ENCODE peak calls at places on chromosomes 2 and 18, in four cellular contexts. L, A, U and J are unnamed samples.
A peak's percentile ranks its signal among the peaks of the same experiment; 100 is the strongest.

GRCh38 chr18:79302120-79302519 is 93.6 kb upstream of the NFATC1 start:
- DNase-seq in A (no peak), U (no peak), L (no peak), J (no peak)

GRCh38 chr2:176817061-176817565 is 395.5 kb upstream of the HNRNPA3 start:
- DNase-seq in U (no peak), A (no peak), L (peak; percentile 49), J (no peak)

GRCh38 chr2:38076250-38076709 is 329 bp upstream of the CYP1B1 start:
- DNase-seq in L (peak; percentile 87), U (peak; percentile 45), A (peak; percentile 68), J (peak; percentile 66)

GRCh38 chr2:15058015-15058414 is 425.5 kb downstream of the LRATD1 start:
- DNase-seq in U (peak; percentile 32), L (no peak), A (no peak), J (no peak)

GRCh38 chr18:45951021-45951714 is 16.0 kb downstream of the EPG5 start:
- DNase-seq in U (peak; percentile 84), A (peak; percentile 90), L (no peak), J (no peak)

GRCh38 chr2:179936654-179937053 is 70.4 kb downstream of the CWC22 start:
- DNase-seq in U (peak; percentile 56), L (peak; percentile 77), A (no peak), J (peak; percentile 14)

GRCh38 chr2:177225965-177226360 is 13.4 kb downstream of the HNRNPA3 start:
- DNase-seq in L (no peak), A (no peak), U (no peak), J (no peak)

GRCh38 chr2:74188018-74188601 is 9.4 kb upstream of the MOB1A start:
- DNase-seq in U (peak; percentile 93), L (no peak), A (peak; percentile 90), J (no peak)

GRCh38 chr2:67169417-67170140 is 227.6 kb upstream of the ETAA1 start:
- DNase-seq in U (no peak), A (peak; percentile 56), L (no peak), J (no peak)

GRCh38 chr2:96374211-96374951 is 38.8 kb downstream of the NCAPH start:
- DNase-seq in A (peak; percentile 39), U (no peak), L (no peak), J (no peak)

GRCh38 chr2:200944467-200945394 is 18.7 kb downstream of the ORC2 start:
- DNase-seq in A (peak; percentile 94), U (peak; percentile 96), L (no peak), J (no peak)

GRCh38 chr2:24021122-24021998 is 11.5 kb downstream of the MFSD2B start:
- DNase-seq in A (no peak), U (peak; percentile 79), L (peak; percentile 83), J (no peak)

GRCh38 chr2:28352104-28352503 is 40.6 kb upstream of the FOSL2 start:
- DNase-seq in A (no peak), L (no peak), U (no peak), J (no peak)

GRCh38 chr2:88329815-88330603 is 122.5 kb downstream of the FOXI3 start:
- DNase-seq in U (peak; percentile 37), L (peak; percentile 54), A (peak; percentile 3), J (peak; percentile 85)

GRCh38 chr2:61978522-61978921 is 73.0 kb downstream of the COMMD1 start:
- DNase-seq in U (no peak), L (no peak), A (no peak), J (no peak)

GRCh38 chr2:134140251-134140661 is 113.6 kb upstream of the MGAT5 start:
- DNase-seq in U (no peak), A (no peak), L (no peak), J (no peak)

GRCh38 chr2:230602562-230603230 is 109.9 kb upstream of the CAB39 start:
- DNase-seq in A (no peak), L (no peak), U (no peak), J (no peak)

GRCh38 chr2:230664128-230664527 is 48.5 kb upstream of the CAB39 start:
- DNase-seq in U (no peak), A (peak; percentile 75), L (no peak), J (no peak)

GRCh38 chr2:9484533-9484932 is 10.2 kb downstream of the IAH1 start:
- DNase-seq in A (peak; percentile 94), U (no peak), L (no peak), J (no peak)

GRCh38 chr2:6008186-6008585 is 316.0 kb downstream of the SOX11 start:
- DNase-seq in U (no peak), L (no peak), A (no peak), J (no peak)

GRCh38 chr2:10079192-10079930 is 850 bp downstream of the CYS1 start:
- DNase-seq in L (peak; percentile 74), U (peak; percentile 96), A (peak; percentile 58), J (peak; percentile 33)

GRCh38 chr2:68167186-68167585 is 9.5 kb downstream of the PNO1 start:
- DNase-seq in U (no peak), A (peak; percentile 50), L (no peak), J (no peak)

GRCh38 chr2:166494140-166494544 is at the start of gene SCN7A:
- DNase-seq in U (no peak), A (peak; percentile 81), L (peak; percentile 64), J (peak; percentile 69)

GRCh38 chr18:56001576-56001975 is 413.6 kb upstream of the TCF4 start:
- DNase-seq in A (no peak), U (no peak), L (no peak), J (no peak)

GRCh38 chr2:120672526-120673204 is 63.0 kb upstream of the GLI2 start:
- DNase-seq in U (no peak), L (no peak), A (no peak), J (no peak)

GRCh38 chr2:112690853-112691390 is 29.9 kb upstream of the NT5DC4 start:
- DNase-seq in L (peak; percentile 62), A (peak; percentile 59), U (peak; percentile 78), J (no peak)

GRCh38 chr18:25453556-25454269 is 101.7 kb upstream of the ZNF521 start:
- DNase-seq in A (peak; percentile 79), L (no peak), U (no peak), J (no peak)

GRCh38 chr2:167940745-167941507 is 306.5 kb downstream of the STK39 start:
- DNase-seq in A (no peak), L (no peak), U (no peak), J (no peak)

GRCh38 chr2:69227717-69228116 is 159.3 kb downstream of the GFPT1 start:
- DNase-seq in U (no peak), L (no peak), A (no peak), J (no peak)

GRCh38 chr2:11102466-11102865 is 52.8 kb upstream of the SLC66A3 start:
- DNase-seq in U (no peak), A (no peak), L (no peak), J (no peak)

GRCh38 chr2:11104794-11105660 is 50.2 kb upstream of the SLC66A3 start:
- DNase-seq in U (no peak), L (no peak), A (no peak), J (no peak)

GRCh38 chr2:11101430-11101829 is 53.8 kb upstream of the SLC66A3 start:
- DNase-seq in U (no peak), L (no peak), A (no peak), J (no peak)

GRCh38 chr2:11103984-11104793 is 51.1 kb upstream of the SLC66A3 start:
- DNase-seq in U (peak; percentile 90), A (no peak), L (no peak), J (no peak)

GRCh38 chr2:11102956-11103860 is 52.1 kb upstream of the SLC66A3 start:
- DNase-seq in U (no peak), A (no peak), L (no peak), J (no peak)
- H2BK5ac ChIP-seq in U (peak overlapping the region; percentile 43), A (no peak overlapping the region), L (no peak overlapping the region), J (no peak overlapping the region)

DNA sequence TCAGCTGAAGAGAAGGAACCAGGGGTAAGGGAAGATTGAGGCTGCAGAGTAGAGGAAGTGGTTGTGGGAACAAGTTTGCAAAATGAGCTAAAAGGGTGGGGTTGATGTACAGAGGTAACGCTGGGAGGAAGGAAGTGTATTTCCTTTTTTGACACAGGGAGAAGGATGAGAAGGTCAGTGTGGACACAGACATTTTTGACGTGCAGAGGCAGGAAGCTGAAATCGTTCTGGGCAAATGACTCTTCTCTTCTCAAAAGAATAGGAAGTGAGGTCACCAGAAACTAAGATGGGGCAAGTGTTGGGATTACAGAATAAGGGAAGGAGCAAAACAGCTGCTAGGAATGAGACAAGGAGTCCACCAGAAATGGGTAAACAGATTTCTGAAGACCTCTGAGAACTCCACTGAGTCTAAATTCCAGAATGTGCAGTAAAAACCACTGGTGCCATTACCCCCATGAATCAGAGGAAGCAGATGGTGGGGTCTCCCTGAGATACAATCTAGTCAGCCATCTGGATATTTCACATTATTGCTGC is 20.0 kb upstream of the RNF149 start:
- DNase-seq in L (no peak), A (peak; percentile 87), U (peak; percentile 55), J (no peak)
- H2AK5ac ChIP-seq in L (peak overlapping the region; percentile 7), A (no peak overlapping the region), U (no peak overlapping the region), J (no peak overlapping the region)

DNA sequence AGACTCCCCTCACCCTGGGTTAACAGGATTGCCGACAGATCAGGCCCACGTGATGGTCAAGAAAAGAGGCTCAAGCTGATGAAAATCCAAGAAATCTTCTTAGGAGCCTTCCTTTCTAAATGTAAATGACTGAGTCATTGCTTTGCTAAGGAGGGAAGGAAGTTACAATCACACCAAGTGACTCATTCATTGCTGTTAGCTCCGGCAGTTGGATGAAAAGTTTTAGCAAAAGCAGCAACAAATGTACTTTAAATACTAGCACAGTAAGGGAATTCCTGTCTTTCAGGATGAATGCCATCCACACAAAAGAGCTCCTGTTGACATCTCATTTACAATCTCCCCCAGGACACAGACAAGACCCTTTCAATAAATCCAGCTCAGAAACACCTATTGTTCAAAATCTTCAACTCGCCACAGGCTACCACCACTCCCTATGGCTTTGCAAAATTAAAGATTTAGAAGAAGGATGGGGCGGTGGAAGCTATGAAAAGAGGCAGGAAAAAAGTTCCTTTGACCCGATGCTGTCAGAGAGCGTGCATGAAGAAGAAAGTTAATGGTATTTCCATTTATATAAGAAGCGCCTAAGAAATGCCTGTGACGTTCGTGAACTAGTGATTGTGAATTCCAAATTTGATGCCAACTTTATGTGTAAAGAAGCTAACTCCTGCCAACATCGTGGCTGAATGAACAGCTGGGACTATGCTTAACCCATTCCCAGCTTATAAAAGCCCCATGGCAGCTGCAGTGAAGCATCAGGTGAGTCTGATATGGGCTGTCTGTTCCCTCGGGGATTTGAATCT is 153.7 kb downstream of the TGIF1 start:
- DNase-seq in L (no peak), U (peak; percentile 88), A (peak; percentile 99), J (peak; percentile 86)
- H2BK5ac ChIP-seq in L (peak overlapping the region; percentile 97), U (peak overlapping the region; percentile 99), A (peak overlapping the region; percentile 100), J (no peak overlapping the region)

GRCh38 chr2:202157211-202157985 is 81.0 kb downstream of the SUMO1 start:
- DNase-seq in A (no peak), L (no peak), U (peak; percentile 98), J (no peak)
- H2AK5ac ChIP-seq in A (peak overlapping the region; percentile 25), L (no peak overlapping the region), U (no peak overlapping the region), J (no peak overlapping the region)

GRCh38 chr2:30338475-30338874 is 107.1 kb downstream of the LBH start:
- DNase-seq in U (no peak), A (no peak), L (no peak), J (no peak)
- H2BK5ac ChIP-seq in U (no peak overlapping the region), A (no peak overlapping the region), L (no peak overlapping the region), J (no peak overlapping the region)

GRCh38 chr2:20633001-20633400 is 17.9 kb downstream of the HS1BP3 start:
- DNase-seq in U (no peak), A (no peak), L (no peak), J (no peak)
- H2AK5ac ChIP-seq in U (no peak overlapping the region), A (no peak overlapping the region), L (no peak overlapping the region), J (no peak overlapping the region)